ENCODE peak calls at places on chromosomes 12 and 14, in ten cellular contexts. G is left lung; U is A549; D is CD4-positive, alpha-beta T cell; E is fibroblast of pulmonary artery; M is GM12878; X is left ventricle myocardium inferior; F is HL-60; Q is WTC11; S is right atrium auricular region. T is an unnamed sample.

GRCh38 chr14:32629146-32629545 is 300.0 kb downstream of the AKAP6 start:
- DNase-seq in G (no peak), U (no peak), D (no peak), E (peak), M (no peak), X (no peak), F (no peak), Q (no peak), S (no peak), T (no peak)

GRCh38 chr12:131736807-131737484 is 26.1 kb downstream of the SFSWAP start:
- DNase-seq in G (peak), U (peak), D (no peak), E (peak), M (no peak), X (no peak), F (no peak), Q (no peak), S (no peak), T (no peak)

GRCh38 chr14:36518586-36519430 is 1.2 kb downstream of the NKX2-1 start:
- DNase-seq in G (peak), U (no peak), D (no peak), E (no peak), M (no peak), X (no peak), F (no peak), Q (peak), S (no peak), T (no peak)

GRCh38 chr12:3480744-3481143 is 10.3 kb upstream of the PRMT8 start:
- DNase-seq in G (no peak), U (no peak), D (no peak), E (no peak), M (no peak), X (no peak), F (no peak), Q (no peak), S (no peak), T (no peak)

GRCh38 chr14:46985529-46986137 is 334.1 kb upstream of the RPL10L start:
- DNase-seq in G (no peak), U (no peak), D (no peak), E (no peak), M (no peak), X (no peak), F (no peak), Q (no peak), S (no peak), T (no peak)

GRCh38 chr12:95830335-95831089 is 28.2 kb upstream of the SNRPF start:
- DNase-seq in G (no peak), U (no peak), D (no peak), E (no peak), M (no peak), X (no peak), F (no peak), Q (no peak), S (no peak), T (no peak)

GRCh38 chr12:131783915-131784541 is 44.2 kb upstream of the MMP17 start:
- DNase-seq in G (no peak), U (peak), D (no peak), E (peak), M (peak), X (no peak), F (no peak), Q (peak), S (no peak), T (no peak)

GRCh38 chr12:117587646-117588287 is 226.3 kb upstream of the NOS1 start:
- DNase-seq in G (peak), U (peak), D (peak), E (peak), M (no peak), X (peak), F (peak), Q (peak), S (no peak), T (no peak)

GRCh38 chr14:21382886-21383847 is 652 bp downstream of the SUPT16H start:
- DNase-seq in G (peak), U (peak), D (peak), E (peak), M (no peak), X (no peak), F (peak), Q (peak), S (no peak), T (no peak)

GRCh38 chr12:57735952-57736742 is 2.4 kb downstream of the AGAP2 start:
- DNase-seq in G (peak), U (peak), D (no peak), E (peak), M (no peak), X (peak), F (no peak), Q (peak), S (no peak), T (no peak)

GRCh38 chr14:21917699-21918436 is 244.2 kb upstream of the OR4E1 start:
- DNase-seq in G (no peak), U (peak), D (peak), E (peak), M (peak), X (no peak), F (peak), Q (peak), S (no peak), T (no peak)

GRCh38 chr14:38198425-38198824 is 9.3 kb upstream of the SSTR1 start:
- DNase-seq in G (no peak), U (no peak), D (no peak), E (no peak), M (no peak), X (no peak), F (no peak), Q (no peak), S (no peak), T (no peak)

GRCh38 chr14:38199768-38200167 is 7.9 kb upstream of the SSTR1 start:
- DNase-seq in G (no peak), U (no peak), D (no peak), E (peak), M (no peak), X (no peak), F (no peak), Q (no peak), S (no peak), T (no peak)

GRCh38 chr14:38197761-38198345 is 9.9 kb upstream of the SSTR1 start:
- DNase-seq in G (no peak), U (no peak), D (no peak), E (no peak), M (no peak), X (no peak), F (no peak), Q (no peak), S (no peak), T (no peak)

GRCh38 chr14:38199076-38199475 is 8.6 kb upstream of the SSTR1 start:
- DNase-seq in G (no peak), U (no peak), D (no peak), E (no peak), M (no peak), X (no peak), F (no peak), Q (peak), S (no peak), T (no peak)

GRCh38 chr14:38197001-38197760 is 10.5 kb upstream of the SSTR1 start:
- DNase-seq in G (no peak), U (no peak), D (no peak), E (peak), M (no peak), X (no peak), F (no peak), Q (no peak), S (no peak), T (no peak)
- TF ChIP-seq CTCF in G (peak), U (peak), D (peak), E (peak), M (peak), X (peak), F (no peak), Q (no peak), S (peak), T (peak)

GRCh38 chr12:109797905-109798669 is 35.1 kb downstream of the TRPV4 start:
- DNase-seq in G (no peak), U (peak), D (no peak), E (no peak), M (no peak), X (no peak), F (peak), Q (peak), S (no peak), T (no peak)
- TF ChIP-seq CTCF in G (no peak), U (peak), D (no peak), E (peak), M (peak), X (peak), F (no peak), Q (peak), S (no peak), T (peak)

GRCh38 chr12:128259556-128260070 is 7.4 kb upstream of the TMEM132C start:
- DNase-seq in G (no peak), U (peak), D (no peak), E (peak), M (no peak), X (no peak), F (peak), Q (no peak), S (no peak), T (no peak)

GRCh38 chr12:128261757-128262156 is 5.2 kb upstream of the TMEM132C start:
- DNase-seq in G (no peak), U (no peak), D (no peak), E (no peak), M (no peak), X (no peak), F (no peak), Q (no peak), S (no peak), T (no peak)

DNA sequence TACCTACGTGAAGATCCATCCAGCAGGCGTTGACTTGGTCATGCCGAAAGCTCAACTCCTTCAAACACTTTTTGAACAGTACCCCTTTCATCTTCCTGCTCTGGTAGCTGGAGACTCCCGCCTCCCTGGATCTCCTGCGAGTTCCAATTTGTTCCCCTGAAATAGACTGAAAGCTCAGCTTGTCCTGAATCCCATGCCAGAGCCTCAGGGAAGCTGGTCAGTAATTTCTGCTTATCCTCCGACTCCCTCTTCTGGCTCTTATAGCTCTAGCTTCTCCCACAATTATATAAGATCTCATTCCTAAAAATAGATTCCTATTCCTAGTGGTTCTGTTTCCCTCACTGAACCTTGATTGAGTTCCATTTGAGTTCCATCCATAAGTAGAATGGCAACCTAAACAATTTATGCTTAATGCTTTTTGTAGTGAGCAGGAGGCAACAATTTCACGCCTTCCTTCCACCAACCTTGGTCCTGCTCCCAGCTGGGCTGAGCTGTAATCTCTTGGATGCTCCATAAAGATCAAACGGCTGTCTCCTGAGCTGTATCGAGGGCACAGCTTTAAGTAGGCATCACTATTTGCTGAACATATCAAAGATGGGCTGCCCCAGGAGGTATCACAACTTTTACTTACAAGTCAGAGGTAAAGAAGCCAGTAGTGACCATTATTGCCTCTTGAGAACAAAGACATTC is 8.0 kb upstream of the TMEM132C start:
- DNase-seq in G (no peak), U (no peak), D (no peak), E (no peak), M (no peak), X (no peak), F (no peak), Q (no peak), S (no peak), T (no peak)
- TF ChIP-seq CTCF in G (no peak), U (no peak), D (no peak), E (no peak), M (no peak), X (no peak), F (no peak), Q (no peak), S (no peak), T (peak)

DNA sequence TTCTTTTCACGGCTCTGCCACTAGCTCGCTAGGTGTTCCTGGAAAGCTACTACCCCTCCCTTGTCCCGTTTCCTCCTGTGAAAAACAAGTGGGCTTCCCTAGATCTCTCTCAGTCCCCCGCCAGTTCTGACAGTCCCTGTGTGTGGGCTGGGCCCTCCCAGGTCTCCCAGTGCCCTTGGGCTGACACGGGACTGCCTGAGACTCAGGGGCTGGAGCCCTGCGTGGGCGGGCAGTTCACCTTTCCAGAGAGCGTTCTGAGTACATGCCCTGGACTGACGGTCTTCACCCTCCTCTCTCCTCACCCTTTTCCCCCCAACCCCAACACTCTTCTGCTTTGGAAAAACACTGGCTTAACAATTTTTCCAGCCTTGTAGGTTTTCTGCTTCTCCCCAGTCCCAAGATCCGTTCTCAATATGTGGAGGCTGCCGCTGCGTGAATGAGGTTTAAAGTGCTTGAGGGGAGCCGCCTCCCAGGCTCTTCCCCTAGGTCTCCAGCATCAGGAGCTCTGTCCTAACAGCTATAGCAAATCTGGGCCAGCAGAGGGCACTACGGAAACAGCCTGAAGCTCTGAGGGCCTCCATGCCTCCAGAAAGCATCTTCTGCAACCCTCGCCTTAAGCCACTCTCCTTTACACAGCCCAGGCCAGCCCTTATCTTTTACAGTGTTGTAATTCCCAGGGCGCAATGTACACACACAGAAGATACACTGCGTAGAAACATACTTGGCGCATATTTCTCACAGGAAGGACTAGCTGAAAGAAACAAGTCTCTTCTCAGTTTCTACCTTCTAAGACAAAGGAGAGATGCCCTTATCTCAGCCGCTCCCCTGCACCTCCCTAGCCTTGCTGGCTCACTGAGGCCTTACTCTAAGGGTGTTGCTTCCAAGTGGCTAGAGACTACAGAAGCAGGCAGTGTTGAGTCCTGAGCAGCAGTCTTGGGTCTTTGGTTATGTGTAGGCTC is 10.4 kb upstream of the DCD start:
- DNase-seq in G (no peak), U (peak), D (no peak), E (peak), M (no peak), X (peak), F (peak), Q (peak), S (no peak), T (no peak)
- TF ChIP-seq CTCF in G (peak), U (peak), D (peak), E (peak), M (peak), X (peak), F (peak), Q (peak), S (peak), T (peak)

DNA sequence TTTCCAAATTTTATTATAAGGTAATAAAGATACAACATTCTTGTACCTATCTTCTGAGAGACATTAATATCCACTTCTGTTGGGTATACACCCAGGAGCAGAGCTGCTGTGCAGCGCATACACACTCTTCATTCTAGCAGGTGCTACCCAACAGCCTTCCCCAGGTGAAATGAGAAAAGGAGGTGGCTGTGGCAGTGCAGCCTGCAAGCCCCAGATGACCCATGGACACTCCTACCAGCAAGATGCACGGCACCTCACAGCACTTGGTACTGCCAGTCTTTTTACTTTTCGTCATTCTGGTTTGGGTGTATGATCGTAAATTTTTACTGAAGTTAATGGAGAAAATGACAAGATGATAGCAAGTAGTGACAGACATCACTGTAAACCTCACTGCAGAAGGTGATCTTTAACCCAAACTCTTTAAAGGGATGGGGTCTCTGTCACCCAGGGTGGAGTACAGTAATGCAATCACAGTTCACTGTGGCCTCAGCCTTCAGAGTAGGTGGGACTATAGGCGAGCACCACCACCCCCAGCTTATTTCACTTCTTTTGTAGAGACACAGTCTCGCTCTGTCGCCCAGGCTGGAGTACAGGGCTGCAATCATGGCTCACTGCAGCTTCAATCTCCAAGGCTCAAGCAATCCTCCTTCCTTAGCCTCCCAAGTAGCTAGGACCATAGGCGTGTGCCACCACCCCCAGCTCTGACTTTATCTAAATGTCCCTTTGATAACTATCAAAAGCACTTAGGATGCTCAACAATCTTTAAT is 26.5 kb downstream of the VPS37B start:
- DNase-seq in G (no peak), U (no peak), D (no peak), E (no peak), M (no peak), X (no peak), F (no peak), Q (no peak), S (no peak), T (peak)
- TF ChIP-seq CTCF in G (no peak), U (no peak), D (no peak), E (no peak), M (no peak), X (no peak), F (no peak), Q (no peak), S (no peak), T (no peak)

DNA sequence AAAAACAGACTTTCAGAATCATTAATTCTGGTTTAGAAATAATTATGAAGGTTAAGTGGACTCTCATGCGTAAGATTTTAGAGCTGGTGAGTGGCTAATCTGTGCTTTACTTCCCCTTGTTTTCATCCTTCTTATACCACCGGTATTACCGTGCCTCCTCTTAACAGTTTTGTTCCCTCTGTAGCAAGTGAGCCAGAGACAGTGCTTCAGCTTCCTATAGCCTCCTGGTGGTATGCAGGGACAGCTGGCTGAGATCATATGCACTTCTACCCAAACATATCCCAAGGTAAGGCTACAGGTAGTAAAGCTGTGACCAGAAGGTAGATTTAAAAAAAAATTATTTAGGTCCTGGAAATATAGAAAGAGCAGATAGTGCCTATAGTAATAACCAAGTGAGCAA is 55.2 kb downstream of the PDE3A start:
- DNase-seq in G (no peak), U (peak), D (no peak), E (no peak), M (no peak), X (no peak), F (no peak), Q (no peak), S (no peak), T (no peak)
- TF ChIP-seq CTCF in G (no peak), U (no peak), D (no peak), E (no peak), M (no peak), X (peak), F (no peak), Q (no peak), S (no peak), T (no peak)

DNA sequence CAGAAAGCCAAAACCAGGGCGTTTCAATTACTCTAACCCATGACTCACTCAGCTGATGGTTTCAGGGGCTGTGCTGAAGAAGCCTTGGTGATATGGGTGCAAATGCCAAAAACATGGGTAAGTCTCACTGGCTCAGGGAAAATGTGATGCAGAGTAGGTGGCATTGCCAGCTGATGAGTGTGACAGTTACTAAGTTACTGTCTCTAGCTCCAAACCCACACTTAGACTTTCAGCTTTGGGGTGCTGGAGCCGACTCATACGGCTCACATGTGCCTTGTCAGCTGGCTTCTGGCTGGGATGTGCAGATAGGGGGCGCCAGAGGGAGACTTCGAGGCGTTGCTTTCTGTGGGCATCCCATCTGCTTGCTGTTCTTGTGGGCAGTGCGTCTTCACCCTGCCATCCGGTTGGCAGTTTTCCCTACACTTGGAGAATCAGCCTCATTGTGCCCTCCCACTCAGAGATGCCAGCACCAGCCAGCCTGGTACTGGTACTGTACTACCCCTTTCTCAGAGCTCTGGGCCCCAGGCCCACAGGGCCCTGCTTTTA is 11.1 kb upstream of the KRT7 start:
- DNase-seq in G (peak), U (peak), D (peak), E (no peak), M (no peak), X (peak), F (peak), Q (peak), S (no peak), T (no peak)
- TF ChIP-seq CTCF in G (no peak), U (peak), D (no peak), E (peak), M (peak), X (peak), F (peak), Q (peak), S (peak), T (peak)

GRCh38 chr14:57884175-57884574 is 18.3 kb upstream of the SLC35F4 start:
- DNase-seq in G (no peak), U (no peak), D (no peak), E (peak), M (no peak), X (no peak), F (no peak), Q (no peak), S (no peak), T (no peak)
- TF ChIP-seq CTCF in G (no peak), U (peak), D (no peak), E (peak), M (no peak), X (peak), F (no peak), Q (no peak), S (peak), T (peak)